ENCODE peak calls at places on chromosomes 5 and 9, in ten cellular contexts. M is activated naive CD4-positive, alpha-beta T cell; R is LHCN-M2; B is kidney tubule cell; Y is T-helper 1 cell; S is EH; Z is SK-MEL-5; L is cardiac septum; J is amniotic epithelial cell; V is stimulated activated CD8-positive, alpha-beta memory T cell treated with anti-CD3 and anti-CD28 coated beads, Interleukin-15, amount 100 ng/mL, for 4 hours. E is an unnamed sample.

GRCh38 chr9:83406901-83407300 is 131.3 kb downstream of the FRMD3 start:
- DNase-seq in M (no peak), R (no peak), B (no peak), Y (no peak), S (no peak), Z (no peak), L (no peak), J (no peak), V (no peak), E (no peak)

GRCh38 chr5:112692472-112692871 is 45.2 kb upstream of the APC start:
- DNase-seq in M (no peak), R (no peak), B (no peak), Y (no peak), S (no peak), Z (no peak), L (no peak), J (no peak), V (no peak), E (no peak)

GRCh38 chr9:113523421-113524141 is 60.1 kb downstream of the RGS3 start:
- DNase-seq in M (peak; percentile 11), R (peak; percentile 71), B (no peak), Y (peak; percentile 20), S (peak; percentile 45), Z (no peak), L (peak; percentile 87), J (peak; percentile 51), V (peak; percentile 68), E (peak; percentile 39)

GRCh38 chr9:86945868-86946711 is 1.2 kb downstream of the GAS1 start:
- DNase-seq in M (peak; percentile 51), R (peak; percentile 72), B (peak; percentile 82), Y (peak; percentile 73), S (peak; percentile 75), Z (peak; percentile 70), L (peak; percentile 77), J (peak; percentile 59), V (peak; percentile 42), E (peak; percentile 44)

GRCh38 chr9:108743426-108743825 is 112.4 kb downstream of the ACTL7B start:
- DNase-seq in M (no peak), R (no peak), B (no peak), Y (no peak), S (no peak), Z (no peak), L (no peak), J (no peak), V (no peak), E (no peak)

GRCh38 chr5:78747703-78748359 is 99.3 kb upstream of the LHFPL2 start:
- DNase-seq in M (no peak), R (peak; percentile 55), B (peak; percentile 38), Y (no peak), S (peak; percentile 92), Z (peak; percentile 91), L (no peak), J (peak; percentile 73), V (no peak), E (peak; percentile 19)

GRCh38 chr5:87231037-87231808 is 36.5 kb upstream of the RASA1 start:
- DNase-seq in M (no peak), R (peak; percentile 29), B (peak; percentile 22), Y (no peak), S (no peak), Z (no peak), L (no peak), J (peak; percentile 36), V (no peak), E (no peak)

GRCh38 chr5:89110916-89111646 is 228.1 kb upstream of the MEF2C start:
- DNase-seq in M (no peak), R (peak; percentile 66), B (peak; percentile 6), Y (no peak), S (no peak), Z (no peak), L (no peak), J (no peak), V (no peak), E (peak; percentile 45)

GRCh38 chr9:92295827-92296258 is 2.3 kb upstream of the IARS1 start:
- DNase-seq in M (no peak), R (no peak), B (no peak), Y (peak; percentile 17), S (no peak), Z (no peak), L (no peak), J (peak; percentile 3), V (no peak), E (no peak)

GRCh38 chr9:126957687-126958053 is 43.1 kb downstream of the RALGPS1 start:
- DNase-seq in M (no peak), R (peak; percentile 47), B (peak; percentile 45), Y (no peak), S (peak; percentile 69), Z (no peak), L (no peak), J (peak; percentile 80), V (no peak), E (peak; percentile 72)

GRCh38 chr5:181052928-181053759 is 13.1 kb downstream of the BTNL9 start:
- DNase-seq in M (no peak), R (no peak), B (no peak), Y (no peak), S (no peak), Z (peak; percentile 2), L (no peak), J (no peak), V (no peak), E (no peak)

GRCh38 chr9:109590945-109591344 is 92.8 kb upstream of the PTPN3 start:
- DNase-seq in M (no peak), R (no peak), B (no peak), Y (no peak), S (no peak), Z (no peak), L (peak; percentile 80), J (peak; percentile 16), V (no peak), E (no peak)

GRCh38 chr5:6714221-6715041 is 1.2 kb downstream of the TENT4A start:
- DNase-seq in M (peak; percentile 26), R (no peak), B (no peak), Y (no peak), S (peak; percentile 36), Z (no peak), L (no peak), J (no peak), V (no peak), E (no peak)

GRCh38 chr5:39423331-39423751 is 1.4 kb downstream of the DAB2 start:
- DNase-seq in M (no peak), R (peak; percentile 17), B (peak; percentile 27), Y (no peak), S (peak; percentile 57), Z (peak; percentile 68), L (no peak), J (peak; percentile 56), V (no peak), E (no peak)

GRCh38 chr9:22030101-22030598 is 21.0 kb upstream of the CDKN2B start:
- DNase-seq in M (no peak), R (peak; percentile 82), B (peak; percentile 55), Y (no peak), S (peak; percentile 77), Z (no peak), L (no peak), J (peak; percentile 90), V (no peak), E (no peak)

GRCh38 chr9:27168951-27169350 is 59.9 kb downstream of the TEK start:
- DNase-seq in M (no peak), R (no peak), B (no peak), Y (no peak), S (no peak), Z (no peak), L (no peak), J (no peak), V (no peak), E (no peak)

GRCh38 chr5:79149432-79149831 is 37.8 kb downstream of the BHMT start:
- DNase-seq in M (no peak), R (no peak), B (no peak), Y (no peak), S (peak; percentile 13), Z (no peak), L (no peak), J (peak; percentile 53), V (no peak), E (no peak)